ENCODE peak calls at places on chromosomes 6 and 20, in five cellular contexts. One of them, this sample, is unnamed.

GRCh38 chr6:109351231-109352132 is 30.8 kb downstream of the CD164 start:
- DNase-seq in bronchial epithelial cell: peak
- DNase-seq in mucosa of descending colon: no peak
- DNase-seq in pancreas: no peak
- DNase-seq in keratinocyte: no peak
- DNase-seq in this sample: no peak

GRCh38 chr20:36653456-36653855 is 7.5 kb upstream of the SLA2 start:
- DNase-seq in bronchial epithelial cell: no peak
- DNase-seq in mucosa of descending colon: no peak
- DNase-seq in pancreas: no peak
- DNase-seq in keratinocyte: no peak
- DNase-seq in this sample: no peak

GRCh38 chr6:113876654-113877053 is 19.5 kb downstream of the MARCKS start:
- DNase-seq in bronchial epithelial cell: no peak
- DNase-seq in mucosa of descending colon: no peak
- DNase-seq in pancreas: no peak
- DNase-seq in keratinocyte: no peak
- DNase-seq in this sample: no peak

GRCh38 chr6:167093922-167094432 is 28.9 kb upstream of the CCR6 start:
- DNase-seq in bronchial epithelial cell: no peak
- DNase-seq in mucosa of descending colon: peak
- DNase-seq in pancreas: no peak
- DNase-seq in keratinocyte: no peak
- DNase-seq in this sample: no peak

GRCh38 chr6:99613398-99613704 is 6.7 kb downstream of the PRDM13 start:
- DNase-seq in bronchial epithelial cell: no peak
- DNase-seq in mucosa of descending colon: peak
- DNase-seq in pancreas: peak
- DNase-seq in keratinocyte: no peak
- DNase-seq in this sample: no peak

GRCh38 chr20:43662943-43663655 is 3.8 kb upstream of the MYBL2 start:
- DNase-seq in bronchial epithelial cell: peak
- DNase-seq in mucosa of descending colon: no peak
- DNase-seq in pancreas: no peak
- DNase-seq in keratinocyte: peak
- DNase-seq in this sample: no peak

GRCh38 chr6:76682842-76683241 is 610.4 kb upstream of the IMPG1 start:
- DNase-seq in bronchial epithelial cell: peak
- DNase-seq in mucosa of descending colon: no peak
- DNase-seq in pancreas: no peak
- DNase-seq in keratinocyte: no peak
- DNase-seq in this sample: no peak

GRCh38 chr20:62500237-62500864 is 24.6 kb upstream of the GATA5 start:
- DNase-seq in bronchial epithelial cell: peak
- DNase-seq in mucosa of descending colon: peak
- DNase-seq in pancreas: peak
- DNase-seq in keratinocyte: peak
- DNase-seq in this sample: no peak

GRCh38 chr20:59735486-59735885 is 131.1 kb downstream of the PHACTR3 start:
- DNase-seq in bronchial epithelial cell: no peak
- DNase-seq in mucosa of descending colon: no peak
- DNase-seq in pancreas: no peak
- DNase-seq in keratinocyte: no peak
- DNase-seq in this sample: no peak

GRCh38 chr6:288861-289260 is 3.4 kb upstream of the DUSP22 start:
- DNase-seq in bronchial epithelial cell: no peak
- DNase-seq in mucosa of descending colon: no peak
- DNase-seq in pancreas: no peak
- DNase-seq in keratinocyte: no peak
- DNase-seq in this sample: no peak

GRCh38 chr20:51381557-51381956 is 161.0 kb downstream of the NFATC2 start:
- DNase-seq in bronchial epithelial cell: no peak
- DNase-seq in mucosa of descending colon: no peak
- DNase-seq in pancreas: no peak
- DNase-seq in keratinocyte: no peak
- DNase-seq in this sample: no peak

GRCh38 chr20:4951299-4951698 is 50.0 kb downstream of the SLC23A2 start:
- DNase-seq in bronchial epithelial cell: peak
- DNase-seq in mucosa of descending colon: no peak
- DNase-seq in pancreas: no peak
- DNase-seq in keratinocyte: peak
- DNase-seq in this sample: peak

GRCh38 chr6:157983439-157984119 is 1.9 kb downstream of the SYNJ2 start:
- DNase-seq in bronchial epithelial cell: no peak
- DNase-seq in mucosa of descending colon: no peak
- DNase-seq in pancreas: no peak
- DNase-seq in keratinocyte: no peak
- DNase-seq in this sample: no peak

GRCh38 chr20:9294081-9294480 is 220.3 kb upstream of the LAMP5 start:
- DNase-seq in bronchial epithelial cell: peak
- DNase-seq in mucosa of descending colon: no peak
- DNase-seq in pancreas: no peak
- DNase-seq in keratinocyte: no peak
- DNase-seq in this sample: peak

GRCh38 chr6:14894105-14894504 is 351.8 kb upstream of the JARID2 start:
- DNase-seq in bronchial epithelial cell: no peak
- DNase-seq in mucosa of descending colon: no peak
- DNase-seq in pancreas: no peak
- DNase-seq in keratinocyte: no peak
- DNase-seq in this sample: no peak

GRCh38 chr6:82877213-82878195 is 188.1 kb downstream of the UBE3D start:
- DNase-seq in bronchial epithelial cell: no peak
- DNase-seq in mucosa of descending colon: no peak
- DNase-seq in pancreas: no peak
- DNase-seq in keratinocyte: no peak
- DNase-seq in this sample: no peak

GRCh38 chr6:158894192-158894591 is 75.0 kb upstream of the EZR start:
- DNase-seq in bronchial epithelial cell: peak
- DNase-seq in mucosa of descending colon: no peak
- DNase-seq in pancreas: no peak
- DNase-seq in keratinocyte: peak
- DNase-seq in this sample: peak

GRCh38 chr20:15047561-15047960 is 710.1 kb upstream of the FLRT3 start:
- DNase-seq in bronchial epithelial cell: no peak
- DNase-seq in mucosa of descending colon: no peak
- DNase-seq in pancreas: no peak
- DNase-seq in keratinocyte: no peak
- DNase-seq in this sample: no peak

GRCh38 chr6:35730745-35731413 is 6.0 kb upstream of the ARMC12 start:
- DNase-seq in bronchial epithelial cell: no peak
- DNase-seq in mucosa of descending colon: no peak
- DNase-seq in pancreas: no peak
- DNase-seq in keratinocyte: no peak
- DNase-seq in this sample: no peak

GRCh38 chr6:35731414-35731735 is 5.5 kb upstream of the ARMC12 start:
- DNase-seq in bronchial epithelial cell: peak
- DNase-seq in mucosa of descending colon: peak
- DNase-seq in pancreas: peak
- DNase-seq in keratinocyte: peak
- DNase-seq in this sample: peak

GRCh38 chr6:35729722-35730121 is 7.1 kb upstream of the ARMC12 start:
- DNase-seq in bronchial epithelial cell: no peak
- DNase-seq in mucosa of descending colon: peak
- DNase-seq in pancreas: no peak
- DNase-seq in keratinocyte: no peak
- DNase-seq in this sample: no peak

GRCh38 chr6:35733633-35734032 is 3.2 kb upstream of the ARMC12 start:
- DNase-seq in bronchial epithelial cell: no peak
- DNase-seq in mucosa of descending colon: no peak
- DNase-seq in pancreas: no peak
- DNase-seq in keratinocyte: no peak
- DNase-seq in this sample: no peak

DNA sequence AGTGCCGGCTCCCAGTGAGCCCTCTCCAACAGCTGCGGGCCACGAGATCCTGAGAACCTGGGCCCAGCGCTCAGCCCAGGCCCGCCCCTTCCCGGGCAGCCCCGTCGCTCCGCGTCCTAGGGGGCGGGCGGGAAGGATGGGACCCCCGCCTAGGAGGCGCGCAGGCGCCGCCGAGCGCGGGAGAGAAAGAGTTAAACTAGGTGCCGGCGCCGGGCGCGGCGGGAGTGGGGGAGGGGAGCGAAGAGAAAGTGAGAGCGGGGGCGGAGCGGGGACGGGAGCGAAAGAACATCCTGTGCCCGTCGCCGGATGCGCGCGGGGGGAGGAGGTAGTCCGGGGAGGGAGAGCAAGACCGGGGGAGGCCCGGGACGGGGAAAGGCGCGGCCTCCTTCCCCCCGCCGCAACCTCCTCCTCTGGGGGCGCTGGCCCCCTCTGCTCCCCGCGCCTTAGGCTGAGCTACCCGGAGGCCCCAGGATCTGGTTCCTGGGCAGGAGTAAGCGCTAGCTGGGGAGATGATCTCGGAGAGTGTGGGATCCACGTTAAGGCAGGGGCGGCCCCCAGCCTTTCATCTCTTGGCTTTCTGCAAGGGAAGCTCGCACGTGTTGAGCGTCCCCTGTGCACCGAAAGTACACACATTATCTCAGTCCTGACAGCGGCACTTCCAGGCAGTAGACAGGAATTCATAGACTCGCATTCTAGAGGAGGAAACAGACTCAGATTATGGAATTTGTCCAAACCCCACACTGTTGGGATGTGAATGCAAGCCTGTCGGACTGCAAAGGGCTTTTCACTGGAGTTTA is 4.9 kb upstream of the ARMC12 start:
- DNase-seq in bronchial epithelial cell: peak
- DNase-seq in mucosa of descending colon: peak
- DNase-seq in pancreas: peak
- DNase-seq in keratinocyte: peak
- DNase-seq in this sample: peak
- TF ChIP-seq CTCF in bronchial epithelial cell: no peak
- TF ChIP-seq CTCF in mucosa of descending colon: no peak
- TF ChIP-seq CTCF in pancreas: no peak
- TF ChIP-seq CTCF in keratinocyte: peak
- TF ChIP-seq CTCF in this sample: no peak

GRCh38 chr20:2840138-2840966 is at the start of the genes PCED1A and VPS16:
- DNase-seq in bronchial epithelial cell: peak
- DNase-seq in mucosa of descending colon: peak
- DNase-seq in pancreas: peak
- DNase-seq in keratinocyte: no peak
- DNase-seq in this sample: peak

GRCh38 chr20:2838170-2838797 is 2.2 kb downstream of the PCED1A start:
- DNase-seq in bronchial epithelial cell: no peak
- DNase-seq in mucosa of descending colon: no peak
- DNase-seq in pancreas: no peak
- DNase-seq in keratinocyte: no peak
- DNase-seq in this sample: no peak

GRCh38 chr20:2839732-2840137 is 720 bp downstream of the PCED1A start:
- DNase-seq in bronchial epithelial cell: no peak
- DNase-seq in mucosa of descending colon: no peak
- DNase-seq in pancreas: no peak
- DNase-seq in keratinocyte: no peak
- DNase-seq in this sample: no peak

GRCh38 chr20:2837561-2837960 is 2.9 kb downstream of the PCED1A start:
- DNase-seq in bronchial epithelial cell: no peak
- DNase-seq in mucosa of descending colon: no peak
- DNase-seq in pancreas: no peak
- DNase-seq in keratinocyte: no peak
- DNase-seq in this sample: no peak

GRCh38 chr20:2838847-2839671 is 1.4 kb downstream of the PCED1A start:
- DNase-seq in bronchial epithelial cell: no peak
- DNase-seq in mucosa of descending colon: no peak
- DNase-seq in pancreas: no peak
- DNase-seq in keratinocyte: no peak
- DNase-seq in this sample: no peak
- H3K4me3 ChIP-seq in bronchial epithelial cell: no peak
- H3K4me3 ChIP-seq in mucosa of descending colon: no peak
- H3K4me3 ChIP-seq in pancreas: no peak
- H3K4me3 ChIP-seq in keratinocyte: no peak
- H3K4me3 ChIP-seq in this sample: no peak

GRCh38 chr6:161137839-161138544 is 135.9 kb downstream of the AGPAT4 start:
- DNase-seq in bronchial epithelial cell: peak
- DNase-seq in mucosa of descending colon: no peak
- DNase-seq in pancreas: no peak
- DNase-seq in keratinocyte: peak
- DNase-seq in this sample: no peak

GRCh38 chr6:161139766-161140553 is 133.9 kb downstream of the AGPAT4 start:
- DNase-seq in bronchial epithelial cell: peak
- DNase-seq in mucosa of descending colon: peak
- DNase-seq in pancreas: no peak
- DNase-seq in keratinocyte: no peak
- DNase-seq in this sample: no peak

GRCh38 chr6:161137320-161137719 is 136.5 kb downstream of the AGPAT4 start:
- DNase-seq in bronchial epithelial cell: no peak
- DNase-seq in mucosa of descending colon: no peak
- DNase-seq in pancreas: no peak
- DNase-seq in keratinocyte: no peak
- DNase-seq in this sample: no peak

GRCh38 chr6:161139304-161139765 is 134.5 kb downstream of the AGPAT4 start:
- DNase-seq in bronchial epithelial cell: no peak
- DNase-seq in mucosa of descending colon: no peak
- DNase-seq in pancreas: no peak
- DNase-seq in keratinocyte: no peak
- DNase-seq in this sample: no peak

DNA sequence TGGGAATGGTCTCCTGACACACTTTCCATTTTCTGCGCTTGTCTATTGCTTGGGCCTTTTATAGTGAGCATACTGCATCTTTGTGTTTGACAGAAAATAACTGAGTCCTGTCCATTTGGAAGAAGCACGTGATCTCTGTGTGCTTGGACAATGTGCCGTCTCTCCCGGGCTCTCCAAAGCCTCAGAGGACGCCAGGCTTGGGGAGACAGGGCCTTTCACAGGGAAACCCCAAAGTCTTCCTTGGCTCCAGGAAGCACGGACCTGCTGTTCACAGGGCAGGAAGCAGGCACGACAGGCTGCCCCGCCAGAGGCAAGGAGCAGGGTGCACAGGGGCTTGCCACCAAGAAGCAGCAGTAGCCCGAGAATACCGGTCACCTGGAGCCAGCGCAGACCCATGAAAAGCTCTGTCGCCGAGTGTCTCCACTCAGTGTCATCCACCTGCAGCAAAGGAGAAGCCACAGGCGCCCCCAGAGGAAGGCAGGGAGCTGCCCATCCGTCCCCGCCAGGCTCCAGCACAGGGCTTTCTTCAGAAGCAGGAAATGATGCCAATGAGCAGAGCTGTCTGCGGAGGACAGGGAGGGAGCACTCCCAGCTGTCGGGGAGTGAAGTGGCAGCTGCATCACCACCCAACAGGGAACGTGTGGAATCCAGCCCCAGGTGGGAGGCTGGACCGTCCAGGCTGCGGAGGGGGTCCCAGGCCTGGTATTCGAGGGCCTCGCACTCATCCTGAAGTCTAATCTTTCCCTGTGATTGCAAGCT is 135.1 kb downstream of the AGPAT4 start:
- DNase-seq in bronchial epithelial cell: no peak
- DNase-seq in mucosa of descending colon: no peak
- DNase-seq in pancreas: no peak
- DNase-seq in keratinocyte: no peak
- DNase-seq in this sample: no peak
- TF ChIP-seq CTCF in bronchial epithelial cell: no peak
- TF ChIP-seq CTCF in mucosa of descending colon: no peak
- TF ChIP-seq CTCF in pancreas: no peak
- TF ChIP-seq CTCF in keratinocyte: no peak
- TF ChIP-seq CTCF in this sample: no peak

DNA sequence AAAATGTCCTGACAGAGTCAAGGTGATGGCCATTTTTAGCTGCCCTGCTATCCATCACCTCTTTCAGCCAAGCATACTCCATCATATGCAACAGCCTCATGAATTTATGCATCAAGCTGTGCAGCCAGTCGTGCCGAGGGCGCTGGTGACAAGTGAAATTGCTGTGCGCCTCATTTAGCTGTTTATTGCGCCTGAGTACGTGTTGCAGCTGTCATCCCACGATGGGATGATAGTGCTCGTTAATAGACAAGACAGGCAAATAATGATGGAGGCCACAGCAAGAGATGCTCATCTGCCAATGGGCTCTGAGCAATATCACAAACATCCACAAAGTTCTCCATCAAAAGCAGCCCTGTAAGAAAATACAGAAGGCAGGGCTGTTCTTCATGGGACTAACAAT is 562.3 kb upstream of the POU3F2 start:
- DNase-seq in bronchial epithelial cell: no peak
- DNase-seq in mucosa of descending colon: no peak
- DNase-seq in pancreas: no peak
- DNase-seq in keratinocyte: no peak
- DNase-seq in this sample: no peak
- H3K4me3 ChIP-seq in bronchial epithelial cell: no peak
- H3K4me3 ChIP-seq in mucosa of descending colon: no peak
- H3K4me3 ChIP-seq in pancreas: no peak
- H3K4me3 ChIP-seq in keratinocyte: no peak
- H3K4me3 ChIP-seq in this sample: no peak

This sample was measured in retinal pigment epithelial cell.